ENCODE peak calls at places on chromosomes 2 and 18, in four cellular contexts. R is mesenchymal stem cell, V is neuronal stem cell, H is H9. I is an unnamed sample.

GRCh38 chr2:106614511-106615291 is 127.5 kb downstream of the CD8B2 start:
- DNase-seq in V (no peak), H (no peak), R (no peak), I (no peak)

GRCh38 chr2:55732854-55733253 is 39.2 kb upstream of the PNPT1 start:
- DNase-seq in H (no peak), V (no peak), R (no peak), I (peak)

GRCh38 chr2:28267282-28267681 is 125.4 kb upstream of the FOSL2 start:
- DNase-seq in R (no peak), V (no peak), H (no peak), I (no peak)

GRCh38 chr2:224836263-224836662 is 120.1 kb upstream of the CCDC195 start:
- DNase-seq in V (no peak), H (no peak), R (no peak), I (peak)

GRCh38 chr2:240989451-240990265 is 8.8 kb upstream of the SNED1 start:
- DNase-seq in H (no peak), R (peak), V (no peak), I (peak)

GRCh38 chr2:158006961-158007664 is 94.6 kb upstream of the UPP2 start:
- DNase-seq in V (no peak), R (no peak), H (peak), I (no peak)

GRCh38 chr2:64485961-64486360 is 32.0 kb downstream of the LGALSL start:
- DNase-seq in V (no peak), R (peak), H (no peak), I (no peak)

GRCh38 chr2:86243272-86243671 is 44.0 kb downstream of the MRPL35 start:
- DNase-seq in H (no peak), V (no peak), R (no peak), I (no peak)

GRCh38 chr2:18483896-18484295 is 76.6 kb downstream of the RDH14 start:
- DNase-seq in H (no peak), R (no peak), V (no peak), I (peak)

DNA sequence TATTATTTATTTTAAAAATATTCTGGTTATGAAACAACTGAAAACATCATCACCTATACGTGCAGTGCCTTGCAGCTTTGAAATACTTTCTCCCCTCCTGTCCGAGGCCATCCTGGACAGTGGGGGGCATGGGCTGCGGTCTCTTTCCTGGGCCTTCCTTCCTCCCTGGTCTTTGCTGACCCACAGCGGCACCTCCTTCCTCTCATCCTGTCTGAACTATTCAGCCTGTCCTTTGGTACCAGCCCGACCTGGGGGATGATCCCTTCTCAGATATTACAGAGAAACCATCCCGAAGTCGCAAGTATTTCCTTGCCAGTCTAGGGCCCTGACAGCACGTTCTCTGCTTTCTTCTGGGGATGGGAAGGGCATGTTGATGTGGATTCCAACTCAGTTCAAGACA is 736.6 kb upstream of the HS6ST1 start:
- DNase-seq in H (no peak), R (no peak), V (no peak), I (no peak)
- H3K14ac ChIP-seq in H (no peak), R (no peak), V (no peak), I (no peak)

GRCh38 chr18:54254265-54254758 is 15.0 kb upstream of the POLI start:
- DNase-seq in R (peak), V (no peak), H (no peak), I (peak)
- H3K14ac ChIP-seq in R (no peak), V (no peak), H (no peak), I (no peak)

DNA sequence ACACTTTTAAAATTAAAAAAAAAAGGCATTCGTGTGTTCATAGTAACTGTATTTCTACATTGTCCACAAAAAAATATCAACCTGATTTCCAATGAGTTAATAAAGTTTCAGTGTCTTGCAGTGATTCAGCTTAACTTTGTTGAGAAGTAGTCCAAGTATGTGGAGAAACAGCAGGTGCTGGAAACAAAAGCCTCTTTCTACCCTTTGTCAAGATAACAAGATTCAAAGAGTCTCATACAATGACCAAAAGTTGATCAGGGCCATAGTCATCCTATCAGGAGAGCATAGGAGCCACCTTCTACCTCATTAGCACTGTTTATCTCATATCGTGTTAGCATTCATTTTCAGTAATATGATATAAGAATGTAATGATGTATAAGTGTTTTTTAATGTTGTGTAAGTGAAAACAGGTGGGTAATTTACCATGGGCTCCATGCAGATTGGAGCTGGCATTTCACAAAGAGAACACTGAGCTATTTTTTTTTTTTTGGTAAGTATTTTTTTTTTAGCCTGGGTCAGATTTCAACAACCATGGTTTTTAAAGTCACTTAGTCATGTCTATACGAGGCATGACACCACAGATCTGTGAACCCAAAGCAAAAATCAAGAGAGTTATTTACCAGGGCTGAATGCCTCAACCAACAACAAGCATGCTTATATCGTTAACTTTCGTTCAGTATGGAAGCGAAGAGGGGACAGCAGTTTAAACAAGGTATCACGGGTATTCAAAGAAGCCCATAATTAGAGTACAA is 165.0 kb upstream of the ZNF521 start:
- DNase-seq in V (peak), R (no peak), H (no peak), I (no peak)
- H3K14ac ChIP-seq in V (no peak), R (no peak), H (no peak), I (no peak)

DNA sequence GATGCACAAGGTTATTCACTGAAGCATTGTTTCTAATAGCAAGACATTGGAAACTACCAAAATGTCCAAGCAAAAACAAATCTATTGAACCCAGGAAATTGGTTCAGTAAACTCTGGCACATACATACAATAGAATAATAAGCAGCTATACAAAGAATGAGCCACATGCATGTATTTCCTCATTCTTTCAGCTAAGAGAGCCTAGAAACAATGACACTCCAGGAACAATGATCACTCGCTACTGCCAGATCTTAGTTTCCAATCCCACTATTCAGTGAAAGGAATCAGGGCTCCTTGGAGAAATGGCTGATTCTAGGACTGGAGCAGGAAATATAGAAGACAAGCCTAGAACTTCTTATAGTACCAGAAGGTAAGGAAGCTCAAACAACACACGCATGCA is 221.9 kb upstream of the AGAP1 start:
- DNase-seq in R (no peak), V (no peak), H (no peak), I (no peak)
- H3K14ac ChIP-seq in R (no peak), V (no peak), H (no peak), I (no peak)

GRCh38 chr2:38037757-38038615 is 38.0 kb downstream of the CYP1B1 start:
- DNase-seq in R (peak), V (peak), H (peak), I (peak)
- H3K14ac ChIP-seq in R (no peak), V (no peak), H (peak), I (peak)

DNA sequence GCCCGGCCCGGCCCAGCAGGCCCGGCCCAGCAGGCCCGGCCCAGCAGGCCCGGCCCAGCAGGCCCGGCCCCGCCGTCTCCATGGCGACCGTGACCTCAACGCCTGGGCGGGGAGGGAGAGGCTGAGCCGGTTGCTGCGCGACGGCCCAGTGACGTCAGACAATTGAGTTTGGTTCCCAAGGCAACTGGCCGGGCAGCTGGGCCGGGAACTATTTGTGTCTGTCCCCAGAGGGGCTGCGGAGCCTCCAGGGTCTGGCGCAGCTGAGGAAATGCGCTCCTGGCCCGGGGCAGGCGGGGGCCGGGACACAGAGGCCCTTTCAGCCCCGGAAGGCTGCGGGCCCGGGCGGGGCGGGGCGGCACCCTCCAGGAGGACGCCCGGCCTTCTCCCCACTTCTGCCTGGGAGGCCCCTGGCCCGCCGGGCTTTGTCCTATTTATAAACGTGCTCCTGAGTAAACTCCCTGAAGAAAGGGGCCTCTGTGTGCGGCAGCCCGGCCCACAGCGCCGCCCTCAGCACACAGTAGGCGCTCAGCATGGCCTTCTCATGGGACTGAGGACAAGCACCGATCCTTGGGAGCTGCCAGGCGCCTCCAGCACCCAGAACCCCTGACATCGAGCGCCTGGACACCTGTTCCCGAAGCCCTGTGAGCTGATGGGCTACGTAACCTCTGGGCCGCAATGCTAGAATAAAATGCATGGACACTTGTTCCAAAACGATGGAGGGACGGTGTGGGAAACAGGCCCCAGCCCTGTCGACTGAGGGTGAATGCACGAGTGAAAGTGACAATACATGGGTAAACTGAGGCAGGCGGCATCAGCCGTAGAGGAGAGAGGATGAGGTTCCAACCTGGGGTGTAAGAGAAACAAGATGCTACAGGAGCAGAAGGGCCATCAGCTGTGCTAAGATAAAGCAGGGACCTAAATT is 12.3 kb downstream of the TEX44 start:
- DNase-seq in H (peak), V (peak), R (peak), I (peak)
- H3K14ac ChIP-seq in H (peak), V (no peak), R (peak), I (peak)

GRCh38 chr2:219541611-219542180 is 1.9 kb downstream of the CHPF start:
- DNase-seq in H (peak), R (peak), V (peak), I (peak)

GRCh38 chr2:219543596-219544358 is at the start of the genes CHPF and TMEM198:
- DNase-seq in R (peak), V (peak), H (peak), I (peak)

GRCh38 chr2:219540784-219541504 is 2.7 kb downstream of the CHPF start:
- DNase-seq in R (no peak), H (no peak), V (no peak), I (no peak)

GRCh38 chr2:219544567-219544966 is 739 bp downstream of the TMEM198 start:
- DNase-seq in H (no peak), V (no peak), R (no peak), I (no peak)

DNA sequence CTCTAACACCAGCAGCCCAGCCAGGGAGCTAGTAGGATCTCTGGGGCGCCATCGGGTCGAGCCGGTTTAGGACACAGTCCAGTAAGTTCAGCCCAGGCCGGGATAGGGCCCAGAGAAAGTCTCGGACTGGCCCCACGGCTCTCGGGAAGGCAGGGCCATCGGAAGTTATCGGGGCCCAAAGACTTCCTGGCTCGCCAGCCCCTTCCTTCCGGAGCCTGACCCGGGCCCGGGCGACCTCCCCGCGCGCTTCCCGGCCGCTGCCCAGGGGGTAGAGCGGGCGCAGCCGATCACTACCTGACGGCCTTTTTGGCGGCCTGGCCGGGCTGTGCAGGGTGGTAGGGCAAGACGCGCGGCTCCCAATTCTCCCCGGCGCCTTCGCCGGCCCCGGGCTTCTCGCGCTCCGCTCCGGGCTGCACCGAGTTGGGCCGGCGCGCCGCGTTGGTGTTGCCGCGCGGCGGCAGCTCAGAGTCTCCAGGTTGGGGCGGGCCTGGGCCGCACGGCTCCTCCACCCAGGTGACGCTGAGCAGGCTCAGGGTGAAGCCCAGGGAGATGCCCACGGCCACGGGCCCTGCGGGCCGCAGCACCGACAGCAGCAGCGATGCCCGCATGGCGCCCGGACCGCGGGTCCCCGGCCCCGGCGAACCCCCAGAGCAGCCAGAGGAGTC is 546 bp downstream of the CHPF start:
- DNase-seq in H (no peak), V (no peak), R (peak), I (peak)
- H3K14ac ChIP-seq in H (peak), V (no peak), R (peak), I (peak)

GRCh38 chr2:24576146-24576545 is 85.1 kb downstream of the NCOA1 start:
- DNase-seq in R (no peak), H (no peak), V (no peak), I (no peak)
- H3K14ac ChIP-seq in R (no peak), H (no peak), V (no peak), I (no peak)

I was measured in IMR-90.